ENCODE peak calls at places on chromosome 5, in six cellular contexts. A is body of pancreas; S is activated effector memory CD4-positive, alpha-beta T cell treated with anti-CD3 and anti-CD28 coated beads, Interleukin-2, amount 50 U/mL, for 16 hours; E is PC-9; C is SW 1271; M is astrocyte of the spinal cord. X is an unnamed sample.
A peak's percentile ranks its signal among the peaks of the same experiment; 100 is the strongest.

GRCh38 chr5:124103671-124104070 is 591.7 kb downstream of the CSNK1G3 start:
- DNase-seq in E (no peak), S (no peak), C (no peak), A (no peak), M (peak; percentile 23), X (peak; percentile 57)

GRCh38 chr5:31157719-31158118 is 35.8 kb upstream of the CDH6 start:
- DNase-seq in M (no peak), C (no peak), E (no peak), A (no peak), S (no peak), X (no peak)

GRCh38 chr5:57845025-57845424 is 362.4 kb upstream of the ACTBL2 start:
- DNase-seq in M (no peak), A (no peak), C (no peak), E (no peak), S (no peak), X (no peak)

GRCh38 chr5:103847060-103847459 is 284.5 kb upstream of the NUDT12 start:
- DNase-seq in C (no peak), E (no peak), S (no peak), M (peak; percentile 25), A (no peak), X (no peak)

GRCh38 chr5:116880150-116880549 is 305.5 kb upstream of the SEMA6A start:
- DNase-seq in C (no peak), S (no peak), E (no peak), A (no peak), M (no peak), X (no peak)

GRCh38 chr5:72427488-72428437 is 79.4 kb downstream of the ZNF366 start:
- DNase-seq in M (peak; percentile 45), E (no peak), S (no peak), C (no peak), A (no peak), X (peak; percentile 68)

GRCh38 chr5:53406630-53407316 is 73.7 kb upstream of the FST start:
- DNase-seq in S (no peak), M (peak; percentile 88), E (peak; percentile 85), A (no peak), C (peak; percentile 91), X (peak; percentile 88)

GRCh38 chr5:61084658-61085057 is 77.6 kb downstream of the SMIM15 start:
- DNase-seq in E (no peak), M (no peak), C (no peak), A (no peak), S (no peak), X (no peak)

GRCh38 chr5:95284512-95285405 is at the start of gene MCTP1:
- DNase-seq in S (no peak), C (peak; percentile 65), A (peak; percentile 32), E (no peak), M (peak; percentile 18), X (peak; percentile 71)

GRCh38 chr5:16253856-16254255 is 74.3 kb upstream of the MARCHF11 start:
- DNase-seq in C (no peak), S (no peak), A (no peak), E (no peak), M (no peak), X (no peak)

GRCh38 chr5:156128026-156128425 is 198.9 kb upstream of the SGCD start:
- DNase-seq in E (no peak), C (no peak), S (no peak), M (no peak), A (no peak), X (no peak)